ENCODE peak calls at places on chromosome 10, in nine cellular contexts. V is lung microvascular endothelial cell; P is glutamatergic neuron; B is HS-5; F is PC-9; H is CD8-positive, alpha-beta T cell; R is T1000; E is HFF-Myc; A is A549. O is an unnamed sample.

GRCh38 chr10:11668847-11669610 is 57.6 kb upstream of the USP6NL start:
- DNase-seq in E (no peak), R (no peak), P (no peak), V (no peak), F (no peak), H (no peak), A (no peak), B (no peak), O (no peak)

GRCh38 chr10:15609291-15609690 is 110.4 kb downstream of the ITGA8 start:
- DNase-seq in E (peak), B (peak), A (no peak), R (no peak), P (no peak), H (no peak), F (no peak), V (peak), O (no peak)

GRCh38 chr10:83685458-83685857 is 453.9 kb upstream of the GHITM start:
- DNase-seq in R (no peak), A (no peak), B (no peak), F (no peak), H (no peak), E (no peak), V (no peak), P (no peak), O (no peak)

GRCh38 chr10:72126184-72126871 is 38.0 kb upstream of the SPOCK2 start:
- DNase-seq in F (no peak), H (no peak), B (no peak), E (peak), A (peak), V (peak), P (no peak), R (no peak), O (no peak)

GRCh38 chr10:94292448-94293118 is 70.2 kb downstream of the NOC3L start:
- DNase-seq in A (no peak), P (no peak), R (no peak), V (peak), E (no peak), F (peak), B (peak), H (no peak), O (no peak)

GRCh38 chr10:133165556-133166503 is 5.8 kb downstream of the KNDC1 start:
- DNase-seq in A (no peak), V (no peak), B (no peak), H (no peak), P (no peak), F (no peak), R (no peak), E (no peak), O (no peak)

GRCh38 chr10:61744469-61744868 is 81.7 kb downstream of the CABCOCO1 start:
- DNase-seq in P (no peak), F (no peak), R (no peak), B (no peak), E (no peak), A (peak), H (no peak), V (no peak), O (no peak)

GRCh38 chr10:71740069-71740468 is 20.5 kb upstream of the C10orf105 start:
- DNase-seq in R (no peak), E (no peak), F (peak), B (no peak), P (no peak), H (no peak), A (no peak), V (no peak), O (no peak)

GRCh38 chr10:11043039-11043438 is 25.4 kb downstream of the CELF2 start:
- DNase-seq in H (no peak), A (no peak), R (no peak), B (no peak), P (no peak), E (no peak), F (no peak), V (no peak), O (no peak)

GRCh38 chr10:71727429-71728217 is 8.0 kb upstream of the C10orf105 start:
- DNase-seq in B (no peak), V (peak), H (peak), E (peak), R (no peak), F (peak), A (peak), P (no peak), O (no peak)

GRCh38 chr10:29530112-29530976 is 104.4 kb downstream of the SVIL start:
- DNase-seq in E (no peak), H (no peak), B (no peak), F (no peak), R (no peak), A (peak), P (no peak), V (peak), O (no peak)

GRCh38 chr10:69742928-69743602 is 58.6 kb upstream of the COL13A1 start:
- DNase-seq in A (peak), R (no peak), F (no peak), P (peak), H (no peak), B (no peak), E (no peak), V (peak), O (no peak)

GRCh38 chr10:71429929-71430328 is 33.2 kb downstream of the CDH23 start:
- DNase-seq in R (no peak), P (no peak), A (no peak), E (no peak), B (no peak), V (no peak), H (no peak), F (no peak), O (no peak)

GRCh38 chr10:3955493-3955892 is 170.5 kb upstream of the KLF6 start:
- DNase-seq in R (no peak), V (no peak), A (no peak), H (no peak), P (no peak), B (no peak), F (no peak), E (no peak), O (no peak)

GRCh38 chr10:119489572-119490326 is 52.8 kb downstream of the RGS10 start:
- DNase-seq in B (no peak), P (peak), A (peak), F (peak), V (peak), R (peak), H (peak), E (no peak), O (no peak)

GRCh38 chr10:115606081-115606480 is 512.9 kb downstream of the ATRNL1 start:
- DNase-seq in H (no peak), R (no peak), V (no peak), E (no peak), B (peak), P (no peak), A (no peak), F (no peak), O (no peak)

GRCh38 chr10:57692255-57692980 is 575.3 kb downstream of the IPMK start:
- DNase-seq in A (peak), B (peak), R (peak), P (no peak), F (peak), E (peak), V (no peak), H (no peak), O (peak)

GRCh38 chr10:62399211-62399610 is 25.0 kb downstream of the ZNF365 start:
- DNase-seq in F (no peak), V (no peak), A (no peak), B (no peak), H (no peak), R (no peak), P (no peak), E (no peak), O (no peak)

GRCh38 chr10:76543655-76544054 is 1094.0 kb downstream of the KCNMA1 start:
- DNase-seq in R (no peak), F (no peak), E (no peak), H (no peak), B (no peak), A (no peak), V (peak), P (no peak), O (no peak)

GRCh38 chr10:28991326-28991725 is 297.5 kb upstream of the LYZL1 start:
- DNase-seq in A (peak), F (peak), V (no peak), H (no peak), B (no peak), E (no peak), P (no peak), R (no peak), O (no peak)

GRCh38 chr10:20855398-20856038 is 41.6 kb downstream of the NEBL start:
- DNase-seq in V (peak), R (no peak), A (peak), P (no peak), B (no peak), F (no peak), E (no peak), H (no peak), O (no peak)

GRCh38 chr10:73591935-73592699 is 975 bp upstream of the USP54 start:
- DNase-seq in B (no peak), F (peak), P (peak), V (no peak), R (no peak), H (no peak), A (peak), E (no peak), O (no peak)